ENCODE peak calls at places on chromosomes 4 and X, in ten cellular contexts. H is nephron progenitor cell, I is AG09309, O is lower leg skin, E is fibroblast of lung, B is cardiac fibroblast, L is endothelial cell, Y is BJ, S is upper lobe of right lung, Q is H1. M is an unnamed sample.

GRCh38 chrX:100662153-100662552 is 18.2 kb downstream of the SRPX2 start:
- DNase-seq in L (no peak), Q (no peak), E (no peak), H (no peak), S (no peak), Y (no peak), B (no peak), O (no peak), I (no peak), M (no peak)

GRCh38 chr4:146182450-146182849 is 6.9 kb downstream of the LSM6 start:
- DNase-seq in H (no peak), E (no peak), L (no peak), Q (no peak), O (no peak), S (no peak), B (no peak), I (no peak), Y (no peak), M (no peak)

GRCh38 chrX:139826065-139827044 is 106.5 kb downstream of the ATP11C start:
- DNase-seq in L (no peak), E (peak), I (peak), S (no peak), B (peak), O (no peak), H (no peak), Y (peak), Q (no peak), M (no peak)

GRCh38 chr4:102064747-102065442 is 274.4 kb downstream of the BANK1 start:
- DNase-seq in Q (no peak), B (no peak), O (no peak), S (no peak), I (no peak), E (no peak), H (no peak), Y (no peak), L (no peak), M (no peak)

GRCh38 chr4:53830511-53830910 is 233.9 kb downstream of the CHIC2 start:
- DNase-seq in L (no peak), Q (no peak), E (no peak), O (no peak), S (no peak), H (no peak), Y (no peak), I (no peak), B (no peak), M (no peak)

GRCh38 chrX:116436358-116436816 is at the start of gene SLC6A14:
- DNase-seq in Q (no peak), S (peak), B (no peak), O (no peak), H (peak), I (no peak), L (no peak), Y (no peak), E (no peak), M (no peak)

GRCh38 chr4:20251796-20252655 is at the start of gene SLIT2:
- DNase-seq in L (peak), H (peak), B (peak), O (peak), Q (peak), E (peak), I (no peak), S (peak), Y (no peak), M (no peak)

GRCh38 chr4:7553280-7553679 is 118.5 kb upstream of the PSAPL1 start:
- DNase-seq in H (no peak), Q (no peak), L (no peak), O (no peak), I (no peak), E (no peak), S (no peak), B (no peak), Y (no peak), M (no peak)

GRCh38 chr4:56843421-56843899 is 22.0 kb upstream of the SPINK2 start:
- DNase-seq in Y (no peak), L (no peak), Q (peak), S (no peak), B (no peak), O (no peak), I (no peak), E (peak), H (no peak), M (no peak)
- TF ChIP-seq CTCF in Y (no peak), L (no peak), Q (peak), S (no peak), B (no peak), O (no peak), I (no peak), E (no peak), H (no peak), M (no peak)

GRCh38 chrX:45557390-45557789 is 356.7 kb upstream of the DIPK2B start:
- DNase-seq in L (no peak), H (no peak), B (peak), Q (no peak), S (no peak), I (no peak), O (no peak), E (peak), Y (no peak), M (no peak)
- TF ChIP-seq CTCF in L (no peak), H (no peak), B (no peak), Q (no peak), S (no peak), I (peak), O (no peak), E (no peak), Y (no peak), M (no peak)

DNA sequence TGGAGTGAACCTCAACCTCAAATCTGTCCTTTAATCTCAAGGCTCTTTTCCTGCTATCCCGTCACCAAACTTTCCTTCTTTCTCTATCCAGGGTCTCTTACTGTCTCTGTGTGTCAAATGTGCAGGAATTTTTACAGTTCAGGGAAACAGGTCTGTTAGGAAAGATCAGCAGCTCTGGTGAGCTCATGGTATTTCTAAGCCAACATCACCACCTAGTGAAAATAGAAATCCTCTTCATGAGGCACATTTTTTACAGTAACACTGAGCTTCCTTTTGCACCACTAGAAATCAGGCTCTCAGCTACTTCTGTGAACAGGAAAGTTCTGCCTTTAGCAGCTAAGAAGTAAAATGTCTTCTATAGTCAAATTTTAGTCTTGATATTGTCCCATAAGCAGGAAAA is 39.6 kb downstream of the NUDT11 start:
- DNase-seq in I (no peak), Y (no peak), S (no peak), E (no peak), Q (no peak), H (no peak), L (no peak), B (peak), O (no peak), M (no peak)
- TF ChIP-seq CTCF in I (peak), Y (no peak), S (no peak), E (no peak), Q (no peak), H (no peak), L (no peak), B (no peak), O (no peak), M (no peak)

GRCh38 chrX:19857131-19857530 is 30.3 kb downstream of the SH3KBP1 start:
- DNase-seq in S (no peak), I (no peak), Q (no peak), O (no peak), H (no peak), E (no peak), L (no peak), Y (no peak), B (no peak), M (no peak)
- TF ChIP-seq CTCF in S (no peak), I (no peak), Q (no peak), O (no peak), H (no peak), E (no peak), L (no peak), Y (no peak), B (no peak), M (no peak)

GRCh38 chr4:63296773-63297172 is 1112.5 kb downstream of the TECRL start:
- DNase-seq in B (no peak), Y (no peak), Q (no peak), O (no peak), I (no peak), E (no peak), S (no peak), H (peak), L (no peak), M (no peak)
- TF ChIP-seq CTCF in B (no peak), Y (no peak), Q (no peak), O (no peak), I (no peak), E (no peak), S (peak), H (peak), L (no peak), M (no peak)

GRCh38 chrX:142982679-142983078 is 43.0 kb upstream of the SPANXN4 start:
- DNase-seq in Y (no peak), Q (no peak), S (no peak), I (no peak), L (no peak), O (no peak), E (no peak), B (no peak), H (no peak), M (no peak)
- TF ChIP-seq CTCF in Y (no peak), Q (no peak), S (no peak), I (no peak), L (no peak), O (no peak), E (no peak), B (no peak), H (no peak), M (no peak)